ENCODE peak calls at places on chromosomes 2 and 18, in seven cellular contexts. T, L, B, C, P, Y and K are unnamed samples.

GRCh38 chr2:216139884-216140283 is 30.7 kb downstream of the XRCC5 start:
- DNase-seq in Y (peak; percentile 43), P (peak; percentile 61), T (no peak), L (no peak), B (peak; percentile 26), C (peak; percentile 24), K (no peak)

GRCh38 chr2:217661378-217661777 is 341.4 kb downstream of the TNS1 start:
- DNase-seq in B (no peak), C (no peak), T (no peak), L (no peak), Y (no peak), P (no peak), K (no peak)

GRCh38 chr2:16069933-16070647 is 129.7 kb downstream of the MYCN start:
- DNase-seq in L (peak; percentile 18), C (no peak), T (no peak), P (peak; percentile 91), Y (no peak), B (no peak), K (no peak)

GRCh38 chr2:75592888-75593287 is 32.1 kb upstream of the EVA1A start:
- DNase-seq in L (no peak), B (no peak), Y (no peak), P (no peak), T (no peak), C (no peak), K (no peak)

GRCh38 chr2:207778298-207778882 is 8.7 kb upstream of the FZD5 start:
- DNase-seq in C (no peak), Y (no peak), B (no peak), P (no peak), L (no peak), T (no peak), K (no peak)

GRCh38 chr2:96848264-96848663 is 4.4 kb upstream of the ANKRD23 start:
- DNase-seq in B (no peak), C (no peak), P (peak; percentile 60), L (peak; percentile 91), T (no peak), Y (peak; percentile 22), K (no peak)

GRCh38 chr2:121342751-121343150 is 57.7 kb upstream of the TFCP2L1 start:
- DNase-seq in Y (no peak), P (no peak), L (no peak), T (no peak), B (no peak), C (no peak), K (no peak)

GRCh38 chr2:40797115-40797514 is 345.2 kb upstream of the SLC8A1 start:
- DNase-seq in Y (no peak), L (no peak), T (no peak), P (no peak), C (no peak), B (no peak), K (no peak)

GRCh38 chr2:142234701-142235100 is 103.9 kb upstream of the LRP1B start:
- DNase-seq in B (no peak), Y (no peak), L (no peak), C (no peak), T (no peak), P (no peak), K (no peak)

GRCh38 chr18:60676807-60677206 is 304.2 kb upstream of the MC4R start:
- DNase-seq in Y (peak; percentile 64), T (no peak), L (no peak), C (no peak), B (no peak), P (no peak), K (no peak)

GRCh38 chr2:65781756-65782155 is 349.4 kb upstream of the SPRED2 start:
- DNase-seq in Y (no peak), P (no peak), C (no peak), B (no peak), L (no peak), T (no peak), K (no peak)

GRCh38 chr2:180790891-180791290 is 189.5 kb upstream of the UBE2E3 start:
- DNase-seq in B (no peak), L (no peak), C (no peak), P (no peak), T (no peak), Y (no peak), K (no peak)

GRCh38 chr2:149686677-149687427 is 99.3 kb upstream of the MMADHC start:
- DNase-seq in L (no peak), P (no peak), T (no peak), C (no peak), B (no peak), Y (no peak), K (no peak)

GRCh38 chr2:135689679-135690078 is 52.0 kb upstream of the UBXN4 start:
- DNase-seq in P (no peak), L (no peak), T (no peak), C (no peak), B (peak; percentile 15), Y (no peak), K (no peak)

GRCh38 chr18:57209697-57210096 is 62.8 kb downstream of the BOD1L2 start:
- DNase-seq in B (no peak), C (no peak), Y (no peak), P (no peak), L (no peak), T (no peak), K (no peak)

GRCh38 chr2:142777742-142778141 is 99.7 kb upstream of the KYNU start:
- DNase-seq in T (no peak), P (no peak), C (no peak), B (no peak), Y (no peak), L (no peak), K (no peak)

GRCh38 chr18:26503382-26503781 is 45.0 kb downstream of the KCTD1 start:
- DNase-seq in L (no peak), T (no peak), P (no peak), B (no peak), C (no peak), Y (no peak), K (no peak)

GRCh38 chr2:69366-70344 is 23.4 kb upstream of the FAM110C start:
- DNase-seq in C (peak; percentile 26), P (peak; percentile 16), T (no peak), B (no peak), Y (peak; percentile 41), L (no peak), K (no peak)

GRCh38 chr2:28665041-28665704 is 86.5 kb upstream of the PPP1CB start:
- DNase-seq in L (no peak), B (no peak), Y (no peak), T (no peak), C (no peak), P (no peak), K (peak; percentile 81)

GRCh38 chr2:16126969-16127940 is 186.9 kb downstream of the MYCN start:
- DNase-seq in L (no peak), T (no peak), C (no peak), Y (no peak), B (no peak), P (no peak), K (no peak)

GRCh38 chr2:69026026-69026425 is 13.0 kb downstream of the ANTXR1 start:
- DNase-seq in T (no peak), L (no peak), Y (peak; percentile 43), P (peak; percentile 78), C (peak; percentile 51), B (no peak), K (no peak)

GRCh38 chr2:236576053-236576452 is 6.4 kb downstream of the ACKR3 start:
- DNase-seq in Y (peak; percentile 53), T (no peak), B (no peak), L (no peak), P (no peak), C (no peak), K (no peak)

GRCh38 chr2:36780231-36780808 is 83.8 kb downstream of the VIT start:
- DNase-seq in Y (no peak), B (peak; percentile 15), P (peak; percentile 51), C (peak; percentile 57), L (no peak), T (no peak), K (no peak)

GRCh38 chr2:168692132-168692762 is 110.2 kb upstream of the NOSTRIN start:
- DNase-seq in T (no peak), C (no peak), P (no peak), L (no peak), B (no peak), Y (no peak), K (no peak)

GRCh38 chr2:228056293-228056692 is 125.2 kb downstream of the SPHKAP start:
- DNase-seq in C (no peak), T (no peak), L (no peak), Y (no peak), B (no peak), P (no peak), K (no peak)

GRCh38 chr2:234495076-234495800 is 1.6 kb downstream of the ARL4C start:
- DNase-seq in B (peak; percentile 20), T (peak; percentile 58), L (no peak), Y (peak; percentile 56), P (no peak), C (no peak), K (no peak)

GRCh38 chr2:96025107-96025492 is 9.6 kb downstream of the GPAT2 start:
- DNase-seq in L (no peak), C (no peak), P (no peak), T (no peak), Y (peak; percentile 14), B (no peak), K (no peak)

GRCh38 chr18:26159353-26159752 is 25.7 kb downstream of the PSMA8 start:
- DNase-seq in L (no peak), T (no peak), P (no peak), Y (no peak), C (no peak), B (no peak), K (no peak)

GRCh38 chr2:26018184-26018716 is 15.6 kb upstream of the RAB10 start:
- DNase-seq in T (no peak), P (peak; percentile 48), C (peak; percentile 78), Y (peak; percentile 79), L (peak; percentile 97), B (no peak), K (peak; percentile 49)
- H3K27me3 ChIP-seq in T (no peaks in the 10 kb centered on the region), P (peaks cover 2% of the 10 kb centered on the region), C (no peaks in the 10 kb centered on the region), Y (no peaks in the 10 kb centered on the region), L (no peaks in the 10 kb centered on the region), B (no peaks in the 10 kb centered on the region), K (no peaks in the 10 kb centered on the region)

GRCh38 chr18:22155584-22155983 is 13.8 kb upstream of the GATA6 start:
- DNase-seq in C (no peak), L (no peak), T (no peak), Y (no peak), B (no peak), P (no peak), K (no peak)
- H3K27me3 ChIP-seq in C (peaks cover 33% of the 10 kb centered on the region), L (no peaks in the 10 kb centered on the region), T (no peaks in the 10 kb centered on the region), Y (no peaks in the 10 kb centered on the region), B (no peaks in the 10 kb centered on the region), P (no peaks in the 10 kb centered on the region), K (no peaks in the 10 kb centered on the region)

DNA sequence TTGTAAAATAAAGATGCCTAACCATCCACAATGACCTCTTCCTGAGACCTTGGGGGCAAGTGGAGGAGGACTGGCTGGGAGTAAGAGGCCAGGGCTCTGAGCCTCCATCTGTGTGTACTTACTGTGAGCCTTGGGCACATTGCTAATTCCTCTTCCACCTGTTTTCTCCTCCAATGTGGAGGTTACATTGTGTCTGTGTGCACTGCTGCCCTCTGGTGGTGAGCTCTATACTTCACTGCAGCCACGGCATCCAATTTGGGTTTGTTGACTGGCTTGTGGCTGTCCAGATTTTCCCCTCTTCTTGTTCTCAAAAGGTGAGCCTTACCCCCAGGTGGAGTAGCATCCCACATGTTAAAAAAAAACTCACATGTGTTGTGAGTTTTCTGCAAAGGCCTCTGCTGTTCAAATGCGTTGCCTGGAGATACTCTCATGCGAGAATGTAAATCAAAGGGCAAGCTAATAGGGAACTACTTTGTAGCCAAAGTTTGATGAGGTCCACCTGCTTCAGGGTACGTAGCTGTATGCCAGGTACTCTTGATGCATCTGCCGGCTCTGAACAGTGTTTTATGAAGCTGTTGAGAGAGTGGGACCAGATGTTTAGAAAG is 80.8 kb downstream of the APOB start:
- DNase-seq in T (peak; percentile 62), L (peak; percentile 70), P (peak; percentile 59), Y (peak; percentile 80), B (peak; percentile 10), C (peak; percentile 66), K (peak; percentile 71)
- H3K27me3 ChIP-seq in T (no peaks in the 10 kb centered on the region), L (no peaks in the 10 kb centered on the region), P (peaks cover 1% of the 10 kb centered on the region), Y (no peaks in the 10 kb centered on the region), B (no peaks in the 10 kb centered on the region), C (peaks cover 20% of the 10 kb centered on the region), K (no peaks in the 10 kb centered on the region)

GRCh38 chr18:76463872-76464271 is 31.2 kb downstream of the ZNF516 start:
- DNase-seq in P (no peak), Y (no peak), L (no peak), C (no peak), T (no peak), B (no peak), K (no peak)
- H3K27me3 ChIP-seq in P (no peaks in the 10 kb centered on the region), Y (no peaks in the 10 kb centered on the region), L (no peaks in the 10 kb centered on the region), C (peaks cover 53% of the 10 kb centered on the region), T (no peaks in the 10 kb centered on the region), B (no peaks in the 10 kb centered on the region), K (no peaks in the 10 kb centered on the region)